ENCODE peak calls at places on chromosomes 4 and X, in five cellular contexts. F, R, I, Q and B are unnamed samples.

GRCh38 chr4:165312506-165312905 is 15.0 kb upstream of the MSMO1 start:
- DNase-seq in I (no peak), Q (no peak), R (no peak), F (no peak), B (no peak)

GRCh38 chrX:134682081-134682480 is 23.8 kb upstream of the PLAC1 start:
- DNase-seq in Q (no peak), R (no peak), F (no peak), I (no peak), B (no peak)

GRCh38 chrX:119682019-119682989 is 10.7 kb downstream of the SEPTIN6 start:
- DNase-seq in Q (no peak), R (no peak), I (no peak), F (no peak), B (no peak)

GRCh38 chrX:51860679-51861078 is 32.7 kb upstream of the MAGED1 start:
- DNase-seq in I (no peak), F (no peak), Q (peak), R (no peak), B (peak)

GRCh38 chrX:95640226-95640625 is 1044.4 kb upstream of the DIAPH2 start:
- DNase-seq in F (no peak), R (no peak), I (no peak), Q (no peak), B (no peak)

GRCh38 chr4:77349796-77350195 is 192.8 kb downstream of the CCNG2 start:
- DNase-seq in I (no peak), R (no peak), Q (no peak), F (no peak), B (no peak)

GRCh38 chrX:80022363-80023031 is 7.9 kb downstream of the TBX22 start:
- DNase-seq in F (peak), R (no peak), I (no peak), Q (peak), B (no peak)

GRCh38 chr4:7677086-7677485 is 242.4 kb upstream of the PSAPL1 start:
- DNase-seq in R (no peak), F (peak), Q (no peak), I (peak), B (no peak)

GRCh38 chr4:125346616-125347015 is 31.9 kb downstream of the FAT4 start:
- DNase-seq in Q (peak), F (no peak), R (no peak), I (no peak), B (no peak)

GRCh38 chrX:102651242-102651967 is at the start of gene GPRASP1:
- DNase-seq in I (peak), R (peak), Q (peak), F (peak), B (peak)

GRCh38 chr4:185634066-185634652 is 98.9 kb upstream of the PDLIM3 start:
- DNase-seq in I (no peak), Q (peak), F (no peak), R (no peak), B (no peak)

GRCh38 chr4:73998040-73999011 is at the start of gene CXCL5:
- DNase-seq in F (peak), I (peak), Q (peak), R (peak), B (no peak)

GRCh38 chr4:2459589-2460349 is 9.1 kb upstream of the RNF4 start:
- DNase-seq in I (no peak), Q (no peak), R (no peak), F (peak), B (no peak)

GRCh38 chrX:107712231-107713204 is 63.1 kb downstream of the TSC22D3 start:
- DNase-seq in R (no peak), Q (no peak), I (no peak), F (no peak), B (no peak)

GRCh38 chr4:120850048-120850599 is 72.4 kb downstream of the PRDM5 start:
- DNase-seq in F (no peak), I (no peak), R (no peak), Q (no peak), B (no peak)

GRCh38 chrX:9379697-9380551 is 84.9 kb upstream of the TBL1X start:
- DNase-seq in I (no peak), R (no peak), Q (no peak), F (no peak), B (no peak)

GRCh38 chrX:1874416-1874815 is 259.6 kb downstream of the ASMT start:
- DNase-seq in Q (no peak), R (no peak), F (no peak), I (no peak), B (no peak)

GRCh38 chr4:85932371-85933305 is 427.2 kb downstream of the MAPK10 start:
- DNase-seq in Q (no peak), R (no peak), F (peak), I (no peak), B (no peak)

GRCh38 chr4:33060873-33061542 is 2340.8 kb downstream of the PCDH7 start:
- DNase-seq in Q (peak), R (peak), I (no peak), F (no peak), B (no peak)

GRCh38 chr4:17721496-17722360 is 59.7 kb downstream of the FAM184B start:
- DNase-seq in R (no peak), F (peak), Q (no peak), I (no peak), B (no peak)

GRCh38 chrX:37846934-37847732 is at the start of gene DYNLT3:
- DNase-seq in Q (peak), F (peak), I (peak), R (peak), B (peak)

GRCh38 chr4:54359919-54360650 is 131.0 kb downstream of the PDGFRA start:
- DNase-seq in Q (no peak), I (no peak), R (no peak), F (no peak), B (no peak)

GRCh38 chr4:139319571-139319970 is 17.3 kb upstream of the NDUFC1 start:
- DNase-seq in I (no peak), R (no peak), Q (no peak), F (no peak), B (no peak)

GRCh38 chr4:183097251-183098079 is 1.6 kb upstream of the WWC2 start:
- DNase-seq in I (peak), F (peak), Q (peak), R (peak), B (no peak)

GRCh38 chr4:113760094-113760851 is 1.3 kb downstream of the CAMK2D start:
- DNase-seq in I (peak), Q (peak), F (no peak), R (no peak), B (peak)

GRCh38 chr4:156638332-156638731 is 333.3 kb downstream of the PDGFC start:
- DNase-seq in F (no peak), R (no peak), I (no peak), Q (peak), B (no peak)

GRCh38 chr4:144645621-144646522 is at the start of gene HHIP:
- DNase-seq in R (peak), I (peak), Q (peak), F (peak), B (peak)

GRCh38 chr4:138911903-138912713 is 103.5 kb upstream of the NOCT start:
- DNase-seq in F (peak), R (peak), I (no peak), Q (no peak), B (peak)

GRCh38 chrX:134406230-134406794 is 53.7 kb upstream of the HPRT1 start:
- DNase-seq in R (no peak), I (no peak), F (no peak), Q (no peak), B (no peak)

GRCh38 chr4:24164054-24164453 is 274.2 kb upstream of the PPARGC1A start:
- DNase-seq in Q (no peak), F (no peak), R (no peak), I (no peak), B (no peak)

GRCh38 chr4:110865611-110866254 is 242.9 kb upstream of the PITX2 start:
- DNase-seq in F (no peak), R (no peak), I (no peak), Q (no peak), B (no peak)

GRCh38 chr4:73715659-73716058 is 24.7 kb upstream of the CXCL8 start:
- DNase-seq in R (no peak), Q (no peak), F (no peak), I (no peak), B (no peak)

GRCh38 chr4:107449611-107450369 is 270.2 kb downstream of the PAPSS1 start:
- DNase-seq in R (no peak), I (no peak), F (no peak), Q (no peak), B (no peak)

GRCh38 chrX:16212436-16212835 is 45.2 kb downstream of the MAGEB17 start:
- DNase-seq in F (no peak), Q (peak), I (no peak), R (no peak), B (no peak)

DNA sequence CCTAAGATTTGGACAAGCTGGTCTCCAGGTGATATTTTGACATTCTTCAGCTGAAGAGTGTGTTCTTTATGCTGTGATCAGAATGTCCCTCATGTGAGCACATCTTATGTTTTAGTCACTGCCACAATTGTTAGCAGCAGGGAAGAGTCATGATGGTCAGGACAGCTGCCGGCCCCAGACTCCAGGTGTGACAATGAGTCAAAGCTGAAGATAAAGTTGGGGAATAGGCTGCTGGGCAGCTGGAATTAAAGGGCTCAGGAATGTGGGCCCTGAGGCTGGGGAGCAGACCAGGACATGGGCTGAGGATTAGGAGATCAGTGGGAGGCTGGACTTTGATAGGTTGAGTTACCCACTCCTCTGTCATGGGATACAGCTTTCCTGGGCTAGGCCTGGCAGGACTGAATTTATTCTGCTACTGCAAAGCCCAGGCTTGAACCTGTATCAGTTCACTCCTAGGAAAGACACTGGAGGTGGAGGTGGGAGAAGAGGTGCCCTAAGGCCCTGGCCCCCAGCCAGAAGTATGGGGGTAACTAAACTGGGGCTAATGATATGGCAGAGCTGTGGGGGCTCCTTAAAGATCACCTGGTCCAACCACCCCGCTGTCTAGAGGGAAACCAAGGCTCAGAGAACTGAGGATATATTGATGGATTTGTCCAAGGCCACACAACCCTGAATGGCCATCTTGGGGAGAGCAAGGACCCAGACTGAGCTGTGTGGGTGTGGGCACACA is 119.5 kb downstream of the PJA1 start:
- DNase-seq in Q (no peak), F (no peak), I (no peak), R (no peak), B (no peak)
- H3K27ac ChIP-seq in Q (no peak), F (no peak), I (no peak), R (no peak), B (no peak)

GRCh38 chr4:98524271-98524670 is 134.1 kb downstream of the TSPAN5 start:
- DNase-seq in I (no peak), Q (no peak), R (no peak), F (no peak), B (no peak)
- H3K27ac ChIP-seq in I (no peak), Q (no peak), R (no peak), F (no peak), B (no peak)

GRCh38 chrX:69503228-69503834 is 795 bp upstream of the NALF2 start:
- DNase-seq in I (no peak), R (no peak), Q (peak), F (no peak), B (peak)
- H3K27ac ChIP-seq in I (no peak), R (peak), Q (no peak), F (no peak), B (no peak)

DNA sequence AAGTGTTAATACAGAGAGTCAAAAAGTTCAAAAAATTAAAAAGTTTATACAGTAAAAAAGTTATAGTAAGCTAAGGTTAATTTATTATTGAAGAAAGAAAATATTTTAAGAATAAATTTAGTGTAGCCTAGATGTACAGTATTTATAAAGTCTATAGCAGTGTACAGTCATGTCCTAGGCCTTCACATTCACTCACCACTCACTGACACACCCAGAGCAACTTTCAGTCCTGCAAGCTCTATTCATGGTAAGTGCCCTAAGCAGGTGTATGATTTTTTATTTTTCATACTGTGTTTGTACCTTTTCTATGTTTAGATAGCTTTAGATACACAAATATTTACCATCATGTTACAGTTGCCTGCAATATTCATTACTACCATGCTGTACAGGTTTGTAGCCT is 108.9 kb downstream of the FHIP1A start:
- DNase-seq in R (no peak), Q (no peak), I (no peak), F (no peak), B (no peak)
- H3K27ac ChIP-seq in R (no peak), Q (no peak), I (no peak), F (no peak), B (no peak)

GRCh38 chr4:743463-744211 is 38.0 kb downstream of the PCGF3 start:
- DNase-seq in I (no peak), R (peak), Q (no peak), F (peak), B (no peak)
- H3K27ac ChIP-seq in I (no peak), R (no peak), Q (no peak), F (no peak), B (no peak)

GRCh38 chrX:110403436-110403835 is 44.8 kb downstream of the RTL9 start:
- DNase-seq in F (no peak), I (no peak), R (no peak), Q (no peak), B (no peak)
- H3K27ac ChIP-seq in F (no peak), I (no peak), R (no peak), Q (no peak), B (no peak)

DNA sequence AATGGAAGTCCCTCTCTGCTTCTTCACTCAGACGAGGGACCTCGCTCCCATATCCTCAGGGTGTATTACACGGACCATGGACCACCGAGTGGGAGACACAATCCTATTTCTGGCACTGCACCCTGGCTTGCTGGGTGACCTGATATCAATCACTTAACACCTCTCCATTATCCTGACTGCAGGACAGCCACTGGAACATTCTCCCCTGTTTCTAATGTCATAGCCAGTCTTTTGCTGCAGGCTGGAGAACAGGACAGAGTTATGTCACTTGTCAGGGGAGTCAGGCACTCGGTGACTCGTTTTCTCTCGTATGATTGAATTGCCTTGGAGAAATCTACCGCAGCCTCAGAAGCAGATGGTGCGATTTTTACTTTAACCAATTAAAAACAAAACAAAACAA is 219.1 kb upstream of the IGFBP7 start:
- DNase-seq in R (no peak), I (no peak), Q (no peak), F (no peak), B (no peak)
- H3K27ac ChIP-seq in R (no peak), I (no peak), Q (no peak), F (no peak), B (no peak)

DNA sequence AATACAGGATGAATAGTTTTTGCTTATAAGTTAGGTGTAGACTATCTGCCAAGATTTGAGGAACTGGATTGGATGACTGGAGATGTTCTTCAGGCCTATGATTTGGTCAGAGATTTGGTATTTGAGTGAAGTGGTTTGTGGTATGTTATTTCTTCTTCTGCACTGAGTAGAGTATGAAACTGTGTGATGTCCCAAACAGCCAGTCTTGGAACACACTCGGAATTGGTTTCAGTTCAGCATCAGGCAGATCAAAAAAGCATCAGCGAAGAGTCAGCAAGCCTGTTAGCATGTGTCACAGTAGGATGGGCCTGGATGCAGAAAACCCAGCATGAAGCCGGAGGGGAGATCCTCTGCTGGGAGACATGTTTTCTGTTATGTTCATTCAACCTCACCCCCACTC is 294.1 kb downstream of the ARHGAP10 start:
- DNase-seq in F (no peak), R (no peak), I (no peak), Q (no peak), B (no peak)
- H3K27ac ChIP-seq in F (no peak), R (no peak), I (no peak), Q (no peak), B (no peak)